ENCODE peak calls at places on chromosomes 12 and 14, in four cellular contexts. F is GM23248, M is C1 segment of cervical spinal cord, V is T-helper 2 cell. W is an unnamed sample.

GRCh38 chr14:53152627-53152908 is 555 bp downstream of the DDHD1 start:
- DNase-seq in F (peak; percentile 62), M (no peak), V (peak; percentile 17), W (no peak)

GRCh38 chr14:61365667-61366194 is 44.4 kb downstream of the PRKCH start:
- DNase-seq in F (no peak), M (no peak), V (no peak), W (no peak)

GRCh38 chr14:38404100-38404541 is 148.2 kb upstream of the CLEC14A start:
- DNase-seq in F (peak; percentile 90), M (no peak), V (no peak), W (no peak)

GRCh38 chr12:116710367-116710766 is 27.5 kb downstream of the SPRING1 start:
- DNase-seq in F (no peak), M (no peak), V (no peak), W (no peak)

GRCh38 chr12:123070267-123071081 is 80.4 kb downstream of the PITPNM2 start:
- DNase-seq in F (no peak), M (no peak), V (no peak), W (no peak)

GRCh38 chr12:114902665-114903393 is 218.9 kb upstream of the TBX3 start:
- DNase-seq in F (peak; percentile 87), M (no peak), V (no peak), W (no peak)

GRCh38 chr14:100523536-100524025 is 63.6 kb downstream of the BEGAIN start:
- DNase-seq in F (no peak), M (no peak), V (no peak), W (no peak)

GRCh38 chr14:96105089-96105920 is 66.1 kb downstream of the C14orf132 start:
- DNase-seq in F (peak; percentile 45), M (no peak), V (no peak), W (no peak)

GRCh38 chr14:64467131-64467530 is 1.8 kb downstream of the AKAP5 start:
- DNase-seq in F (no peak), M (no peak), V (no peak), W (no peak)

GRCh38 chr14:95319312-95320075 is at the start of gene CLMN:
- DNase-seq in F (peak; percentile 75), M (peak; percentile 61), V (no peak), W (no peak)

GRCh38 chr14:22900088-22900799 is 17.2 kb downstream of the REM2 start:
- DNase-seq in F (peak; percentile 78), M (no peak), V (no peak), W (no peak)

GRCh38 chr12:116806845-116807440 is 68.8 kb downstream of the RNFT2 start:
- DNase-seq in F (no peak), M (no peak), V (no peak), W (no peak)

GRCh38 chr12:131833896-131834641 is 5.9 kb downstream of the MMP17 start:
- DNase-seq in F (peak; percentile 60), M (no peak), V (no peak), W (peak; percentile 40)

GRCh38 chr12:53623526-53623925 is 2.7 kb downstream of the ATF7 start:
- DNase-seq in F (peak; percentile 74), M (no peak), V (no peak), W (no peak)

GRCh38 chr14:101735453-101735852 is 26.1 kb upstream of the PPP2R5C start:
- DNase-seq in F (no peak), M (no peak), V (no peak), W (no peak)

GRCh38 chr12:112788205-112788604 is 3.3 kb upstream of the RPH3A start:
- DNase-seq in F (no peak), M (no peak), V (no peak), W (no peak)

GRCh38 chr14:48792376-48793024 is 793.7 kb downstream of the RPS29 start:
- DNase-seq in F (no peak), M (no peak), V (no peak), W (no peak)

GRCh38 chr12:92270501-92270900 is 124.9 kb upstream of the BTG1 start:
- DNase-seq in F (no peak), M (no peak), V (no peak), W (no peak)

GRCh38 chr14:93032301-93032929 is 83.3 kb downstream of the ITPK1 start:
- DNase-seq in F (peak; percentile 62), M (no peak), V (no peak), W (no peak)

GRCh38 chr14:97155320-97155719 is 358.1 kb downstream of the VRK1 start:
- DNase-seq in F (no peak), M (no peak), V (no peak), W (no peak)

GRCh38 chr14:72183631-72184030 is 251.4 kb downstream of the RGS6 start:
- DNase-seq in F (no peak), M (no peak), V (no peak), W (no peak)

GRCh38 chr12:69685810-69686209 is 13.3 kb downstream of the BEST3 start:
- DNase-seq in F (peak; percentile 81), M (no peak), V (no peak), W (no peak)

GRCh38 chr14:29716150-29716549 is 211.5 kb downstream of the PRKD1 start:
- DNase-seq in F (peak; percentile 15), M (no peak), V (no peak), W (no peak)

GRCh38 chr12:93591137-93591868 is 18.8 kb downstream of the SOCS2 start:
- DNase-seq in F (peak; percentile 98), M (peak; percentile 13), V (no peak), W (peak; percentile 17)

GRCh38 chr14:59870277-59871165 is at the start of gene RTN1:
- DNase-seq in F (peak; percentile 53), M (peak; percentile 70), V (no peak), W (peak; percentile 84)

GRCh38 chr12:29726321-29726692 is 57.4 kb downstream of the TMTC1 start:
- DNase-seq in F (no peak), M (no peak), V (no peak), W (no peak)

GRCh38 chr14:77076118-77076631 is 21.9 kb upstream of the CIPC start:
- DNase-seq in F (no peak), M (no peak), V (no peak), W (no peak)

GRCh38 chr14:29749327-29749726 is 178.3 kb downstream of the PRKD1 start:
- DNase-seq in F (peak; percentile 73), M (no peak), V (no peak), W (no peak)

GRCh38 chr12:122862872-122863701 is 27.8 kb downstream of the HIP1R start:
- DNase-seq in F (no peak), M (no peak), V (no peak), W (no peak)

GRCh38 chr14:56809262-56810215 is 740 bp downstream of the OTX2 start:
- DNase-seq in F (no peak), M (no peak), V (no peak), W (no peak)

GRCh38 chr12:96233941-96234461 is 39.8 kb downstream of the ELK3 start:
- DNase-seq in F (peak; percentile 99), M (peak; percentile 71), V (no peak), W (peak; percentile 85)

GRCh38 chr12:99605-100004 is 33.0 kb downstream of the IQSEC3 start:
- DNase-seq in F (peak; percentile 46), M (no peak), V (no peak), W (no peak)

GRCh38 chr14:99626041-99626648 is 18.8 kb upstream of the HHIPL1 start:
- DNase-seq in F (no peak), M (no peak), V (no peak), W (no peak)

GRCh38 chr12:80190001-80190400 is 90.7 kb downstream of the OTOGL start:
- DNase-seq in F (no peak), M (no peak), V (no peak), W (no peak)

GRCh38 chr14:36931796-36932195 is 240.6 kb downstream of the SLC25A21 start:
- DNase-seq in F (no peak), M (no peak), V (no peak), W (no peak)

GRCh38 chr14:96737869-96738268 is 59.3 kb upstream of the VRK1 start:
- DNase-seq in F (no peak), M (no peak), V (no peak), W (no peak)

GRCh38 chr14:102949801-102950451 is 27.5 kb downstream of the AMN start:
- DNase-seq in F (peak; percentile 25), M (peak; percentile 66), V (no peak), W (peak; percentile 72)

GRCh38 chr12:21219206-21219605 is 88.2 kb downstream of the SLCO1B1 start:
- DNase-seq in F (no peak), M (no peak), V (no peak), W (no peak)

W was measured in hypothalamus.